ENCODE peak calls at places on chromosome 10, in five cellular contexts. U, C, O, N and A are unnamed samples.

GRCh38 chr10:42952358-42952757 is 124.5 kb upstream of the RET start:
- DNase-seq in U (peak; percentile 60), C (peak; percentile 88), O (no peak), N (no peak), A (no peak)

GRCh38 chr10:124106241-124106905 is 13.0 kb upstream of the CHST15 start:
- DNase-seq in U (no peak), C (no peak), O (peak; percentile 48), N (peak; percentile 55), A (peak; percentile 61)

GRCh38 chr10:115606727-115607126 is 513.6 kb downstream of the ATRNL1 start:
- DNase-seq in U (no peak), C (no peak), O (no peak), N (no peak), A (no peak)

GRCh38 chr10:119680668-119681070 is 29.5 kb downstream of the BAG3 start:
- DNase-seq in U (no peak), C (no peak), O (no peak), N (peak; percentile 58), A (no peak)

GRCh38 chr10:126972622-126973414 is 67.6 kb downstream of the DOCK1 start:
- DNase-seq in U (peak; percentile 74), C (no peak), O (peak; percentile 83), N (peak; percentile 72), A (peak; percentile 87)

GRCh38 chr10:77249901-77250459 is 387.6 kb downstream of the KCNMA1 start:
- DNase-seq in U (no peak), C (no peak), O (no peak), N (no peak), A (no peak)

GRCh38 chr10:112792487-112793196 is 157.4 kb upstream of the TCF7L2 start:
- DNase-seq in U (no peak), C (no peak), O (peak; percentile 41), N (no peak), A (no peak)

GRCh38 chr10:1280436-1281401 is 224.5 kb downstream of the WDR37 start:
- DNase-seq in U (no peak), C (no peak), O (no peak), N (no peak), A (no peak)

GRCh38 chr10:62860946-62861345 is 44.8 kb upstream of the EGR2 start:
- DNase-seq in U (no peak), C (peak; percentile 3), O (no peak), N (no peak), A (no peak)

GRCh38 chr10:19832624-19833507 is 16.6 kb downstream of the PLXDC2 start:
- DNase-seq in U (no peak), C (peak; percentile 48), O (no peak), N (no peak), A (no peak)

GRCh38 chr10:113486531-113486930 is 66.3 kb upstream of the HABP2 start:
- DNase-seq in U (no peak), C (no peak), O (no peak), N (no peak), A (no peak)

GRCh38 chr10:108848016-108848415 is 1075.3 kb downstream of the XPNPEP1 start:
- DNase-seq in U (no peak), C (no peak), O (no peak), N (no peak), A (no peak)

GRCh38 chr10:86229811-86230409 is 136.7 kb downstream of the GRID1 start:
- DNase-seq in U (no peak), C (no peak), O (no peak), N (no peak), A (no peak)

GRCh38 chr10:10642741-10643280 is 374.9 kb upstream of the CELF2 start:
- DNase-seq in U (no peak), C (peak; percentile 14), O (no peak), N (no peak), A (no peak)

GRCh38 chr10:90937645-90938258 is 16.9 kb upstream of the ANKRD1 start:
- DNase-seq in U (no peak), C (no peak), O (no peak), N (no peak), A (peak; percentile 33)

GRCh38 chr10:116125180-116125579 is 147.8 kb downstream of the GFRA1 start:
- DNase-seq in U (no peak), C (no peak), O (no peak), N (no peak), A (no peak)

GRCh38 chr10:103559776-103560175 is 66.3 kb downstream of the NEURL1 start:
- DNase-seq in U (no peak), C (no peak), O (no peak), N (no peak), A (no peak)

GRCh38 chr10:61452655-61453641 is at the start of gene TMEM26:
- DNase-seq in U (no peak), C (peak; percentile 86), O (no peak), N (peak; percentile 10), A (no peak)

GRCh38 chr10:11036424-11037011 is 18.8 kb downstream of the CELF2 start:
- DNase-seq in U (peak; percentile 70), C (peak; percentile 77), O (peak; percentile 11), N (peak; percentile 38), A (no peak)

GRCh38 chr10:44913312-44914079 is 2.4 kb downstream of the TMEM72 start:
- DNase-seq in U (no peak), C (no peak), O (no peak), N (no peak), A (no peak)

GRCh38 chr10:34815174-34816066 is at the start of gene PARD3:
- DNase-seq in U (peak; percentile 82), C (peak; percentile 81), O (no peak), N (peak; percentile 71), A (peak; percentile 59)

GRCh38 chr10:102298899-102299298 is 53.6 kb downstream of the GBF1 start:
- DNase-seq in U (no peak), C (no peak), O (no peak), N (no peak), A (no peak)

GRCh38 chr10:97427571-97428179 is 1.7 kb downstream of the PGAM1 start:
- DNase-seq in U (peak; percentile 71), C (peak; percentile 94), O (no peak), N (peak; percentile 40), A (no peak)

GRCh38 chr10:95297402-95297801 is 6.6 kb upstream of the PDLIM1 start:
- DNase-seq in U (no peak), C (no peak), O (no peak), N (no peak), A (no peak)

GRCh38 chr10:103885617-103886016 is 30.2 kb upstream of the SH3PXD2A start:
- DNase-seq in U (no peak), C (no peak), O (peak; percentile 79), N (no peak), A (no peak)

GRCh38 chr10:35502697-35503096 is 102.4 kb upstream of the GJD4 start:
- DNase-seq in U (no peak), C (no peak), O (no peak), N (no peak), A (no peak)

GRCh38 chr10:16779375-16779774 is 37.8 kb downstream of the RSU1 start:
- DNase-seq in U (no peak), C (no peak), O (no peak), N (no peak), A (no peak)

GRCh38 chr10:30058111-30058510 is 1.3 kb downstream of the JCAD start:
- DNase-seq in U (no peak), C (no peak), O (no peak), N (no peak), A (no peak)
- H3K4me3 ChIP-seq in U (peak overlapping the region; percentile 81), C (peak overlapping the region; percentile 72), O (peak overlapping the region; percentile 81), N (peak overlapping the region; percentile 93), A (peak overlapping the region; percentile 96)

GRCh38 chr10:111078505-111079185 is 1.8 kb downstream of the ADRA2A start:
- DNase-seq in U (no peak), C (peak; percentile 62), O (no peak), N (no peak), A (no peak)
- H3K4me3 ChIP-seq in U (no peak overlapping the region), C (peak overlapping the region; percentile 74), O (no peak overlapping the region), N (no peak overlapping the region), A (no peak overlapping the region)

DNA sequence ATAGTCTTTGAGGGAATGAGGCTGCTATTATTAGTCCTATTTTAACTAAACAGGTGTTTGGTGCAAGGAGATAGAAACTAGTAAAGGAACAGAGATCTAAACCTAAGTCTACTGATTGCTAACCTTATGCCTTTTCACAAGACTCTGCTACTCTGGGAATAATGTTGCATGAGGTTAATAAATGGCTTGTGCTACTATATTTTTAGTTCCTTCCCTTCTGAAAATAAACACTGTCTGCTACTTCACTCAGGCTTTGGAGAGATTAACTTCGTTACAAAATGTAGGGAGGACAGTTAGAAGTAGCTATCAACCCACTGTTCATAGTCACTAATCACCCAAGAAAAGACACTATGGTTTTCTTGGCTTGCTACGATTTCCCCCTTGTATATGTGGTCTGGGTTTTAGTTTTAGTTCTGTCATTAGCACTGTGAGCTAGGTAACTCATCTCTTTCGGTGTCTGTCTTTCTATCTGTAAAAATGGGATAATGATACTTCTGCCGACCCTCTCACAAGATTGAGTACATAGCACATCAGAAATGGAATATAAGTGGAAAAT is 296.2 kb downstream of the LRRTM3 start:
- DNase-seq in U (no peak), C (no peak), O (no peak), N (no peak), A (no peak)
- H3K4me3 ChIP-seq in U (no peak overlapping the region), C (no peak overlapping the region), O (no peak overlapping the region), N (no peak overlapping the region), A (no peak overlapping the region)

GRCh38 chr10:133306941-133307379 is 1.7 kb downstream of the TUBGCP2 start:
- DNase-seq in U (no peak), C (no peak), O (no peak), N (no peak), A (no peak)
- H3K4me3 ChIP-seq in U (no peak overlapping the region), C (no peak overlapping the region), O (no peak overlapping the region), N (no peak overlapping the region), A (no peak overlapping the region)

GRCh38 chr10:105675333-105675732 is 1034.2 kb downstream of the SORCS3 start:
- DNase-seq in U (no peak), C (peak; percentile 54), O (no peak), N (no peak), A (no peak)
- H3K4me3 ChIP-seq in U (no peak overlapping the region), C (peak overlapping the region; percentile 34), O (no peak overlapping the region), N (no peak overlapping the region), A (no peak overlapping the region)

GRCh38 chr10:118246340-118247247 is 95.5 kb downstream of the FAM204A start:
- DNase-seq in U (no peak), C (peak; percentile 29), O (no peak), N (no peak), A (no peak)

GRCh38 chr10:118243907-118244306 is 98.2 kb downstream of the FAM204A start:
- DNase-seq in U (no peak), C (no peak), O (no peak), N (no peak), A (no peak)

GRCh38 chr10:118237930-118238329 is 104.2 kb downstream of the FAM204A start:
- DNase-seq in U (no peak), C (no peak), O (no peak), N (no peak), A (no peak)

GRCh38 chr10:118238573-118239240 is 103.4 kb downstream of the FAM204A start:
- DNase-seq in U (no peak), C (no peak), O (no peak), N (peak; percentile 10), A (no peak)

GRCh38 chr10:118241229-118242137 is 100.6 kb downstream of the FAM204A start:
- DNase-seq in U (peak; percentile 81), C (peak; percentile 87), O (peak; percentile 41), N (peak; percentile 78), A (peak; percentile 41)
- H3K4me3 ChIP-seq in U (no peak overlapping the region), C (no peak overlapping the region), O (no peak overlapping the region), N (no peak overlapping the region), A (no peak overlapping the region)